ENCODE peak calls at places on chromosomes 13 and 19, in seven cellular contexts. One of them, this sample, is unnamed.

GRCh38 chr19:12778905-12779161 is 3.5 kb upstream of the HOOK2 start:
- DNase-seq in fibroblast of villous mesenchyme: no peak
- DNase-seq in GM23338: peak; percentile 54
- DNase-seq in heart right ventricle: no peak
- DNase-seq in BJ: no peak
- DNase-seq in cardiac fibroblast: no peak
- DNase-seq in lower leg skin: no peak
- DNase-seq in this sample: no peak

GRCh38 chr13:33022986-33023385 is 6.8 kb downstream of the KL start:
- DNase-seq in GM23338: no peak
- DNase-seq in lower leg skin: no peak
- DNase-seq in BJ: no peak
- DNase-seq in heart right ventricle: no peak
- DNase-seq in cardiac fibroblast: no peak
- DNase-seq in fibroblast of villous mesenchyme: no peak
- DNase-seq in this sample: no peak

GRCh38 chr13:44818428-44818827 is 170.8 kb downstream of the NUFIP1 start:
- DNase-seq in fibroblast of villous mesenchyme: peak; percentile 40
- DNase-seq in cardiac fibroblast: peak; percentile 45
- DNase-seq in GM23338: peak; percentile 79
- DNase-seq in BJ: no peak
- DNase-seq in heart right ventricle: no peak
- DNase-seq in lower leg skin: no peak
- DNase-seq in this sample: no peak

GRCh38 chr19:32388393-32388724 is 17.2 kb upstream of the DPY19L3 start:
- DNase-seq in GM23338: no peak
- DNase-seq in BJ: no peak
- DNase-seq in cardiac fibroblast: no peak
- DNase-seq in lower leg skin: no peak
- DNase-seq in fibroblast of villous mesenchyme: no peak
- DNase-seq in heart right ventricle: no peak
- DNase-seq in this sample: no peak

GRCh38 chr13:113513761-113514160 is 23.2 kb upstream of the DCUN1D2 start:
- DNase-seq in GM23338: no peak
- DNase-seq in cardiac fibroblast: no peak
- DNase-seq in BJ: no peak
- DNase-seq in fibroblast of villous mesenchyme: no peak
- DNase-seq in lower leg skin: no peak
- DNase-seq in heart right ventricle: no peak
- DNase-seq in this sample: no peak

GRCh38 chr19:45505996-45506245 is 1.4 kb upstream of the VASP start:
- DNase-seq in lower leg skin: no peak
- DNase-seq in heart right ventricle: no peak
- DNase-seq in cardiac fibroblast: no peak
- DNase-seq in GM23338: no peak
- DNase-seq in fibroblast of villous mesenchyme: no peak
- DNase-seq in BJ: no peak
- DNase-seq in this sample: no peak

GRCh38 chr13:42883771-42884170 is 102.4 kb downstream of the FAM216B start:
- DNase-seq in fibroblast of villous mesenchyme: peak; percentile 71
- DNase-seq in BJ: no peak
- DNase-seq in cardiac fibroblast: peak; percentile 79
- DNase-seq in GM23338: no peak
- DNase-seq in lower leg skin: no peak
- DNase-seq in heart right ventricle: no peak
- DNase-seq in this sample: no peak

GRCh38 chr13:51286135-51287002 is 53.1 kb upstream of the SERPINE3 start:
- DNase-seq in BJ: no peak
- DNase-seq in fibroblast of villous mesenchyme: peak; percentile 67
- DNase-seq in lower leg skin: peak; percentile 55
- DNase-seq in cardiac fibroblast: peak; percentile 77
- DNase-seq in heart right ventricle: peak; percentile 74
- DNase-seq in GM23338: peak; percentile 91
- DNase-seq in this sample: peak; percentile 78

GRCh38 chr13:46544811-46545210 is 8.2 kb upstream of the LRCH1 start:
- DNase-seq in heart right ventricle: no peak
- DNase-seq in lower leg skin: no peak
- DNase-seq in cardiac fibroblast: no peak
- DNase-seq in GM23338: no peak
- DNase-seq in BJ: no peak
- DNase-seq in fibroblast of villous mesenchyme: no peak
- DNase-seq in this sample: no peak

DNA sequence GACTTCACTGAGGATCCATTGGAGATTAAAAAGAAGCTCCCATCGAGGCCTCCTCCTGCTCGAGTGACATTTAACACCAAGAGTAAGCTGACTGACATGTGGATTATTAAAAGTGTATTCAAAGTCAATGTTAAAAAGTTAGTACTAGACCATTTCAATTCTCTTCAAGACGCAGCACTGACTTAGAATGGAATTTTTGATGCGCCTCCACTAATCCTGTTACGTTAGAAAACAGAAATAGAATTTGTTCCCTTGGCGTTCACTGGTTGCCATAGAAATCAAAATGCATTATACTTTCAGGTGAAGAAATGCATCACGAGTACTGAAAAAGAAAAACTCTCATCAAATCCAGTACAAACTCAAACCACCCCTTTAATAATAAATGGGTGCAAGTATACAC is 42.2 kb downstream of the BRD4 start:
- DNase-seq in GM23338: no peak
- DNase-seq in cardiac fibroblast: no peak
- DNase-seq in fibroblast of villous mesenchyme: no peak
- DNase-seq in heart right ventricle: no peak
- DNase-seq in BJ: no peak
- DNase-seq in lower leg skin: no peak
- DNase-seq in this sample: no peak
- TF ChIP-seq CTCF in GM23338: no peak
- TF ChIP-seq CTCF in cardiac fibroblast: no peak
- TF ChIP-seq CTCF in fibroblast of villous mesenchyme: no peak
- TF ChIP-seq CTCF in heart right ventricle: no peak
- TF ChIP-seq CTCF in BJ: no peak
- TF ChIP-seq CTCF in lower leg skin: no peak
- TF ChIP-seq CTCF in this sample: no peak

DNA sequence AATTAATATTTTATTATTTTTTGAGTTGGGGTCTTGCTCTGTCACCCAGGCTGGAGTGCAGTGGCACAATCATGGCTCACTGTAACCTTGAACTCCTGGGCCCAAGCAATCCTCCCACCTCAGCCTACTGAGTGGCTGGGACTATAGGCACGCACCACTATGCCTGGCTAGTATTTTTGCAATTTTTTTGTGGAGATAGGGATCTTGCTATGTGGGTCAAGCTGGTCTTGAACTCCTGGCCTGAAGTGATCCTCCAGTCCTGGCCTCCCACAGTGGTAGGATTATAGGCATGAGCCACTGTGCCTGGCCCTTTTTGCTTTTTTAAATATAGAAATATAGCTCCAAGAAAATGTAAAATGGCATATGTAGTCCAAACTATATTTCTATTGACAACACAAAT is 200.8 kb downstream of the LHFPL6 start:
- DNase-seq in fibroblast of villous mesenchyme: no peak
- DNase-seq in lower leg skin: no peak
- DNase-seq in cardiac fibroblast: no peak
- DNase-seq in BJ: no peak
- DNase-seq in GM23338: no peak
- DNase-seq in heart right ventricle: no peak
- DNase-seq in this sample: no peak
- TF ChIP-seq CTCF in fibroblast of villous mesenchyme: no peak
- TF ChIP-seq CTCF in lower leg skin: no peak
- TF ChIP-seq CTCF in cardiac fibroblast: no peak
- TF ChIP-seq CTCF in BJ: no peak
- TF ChIP-seq CTCF in GM23338: no peak
- TF ChIP-seq CTCF in heart right ventricle: no peak
- TF ChIP-seq CTCF in this sample: no peak

DNA sequence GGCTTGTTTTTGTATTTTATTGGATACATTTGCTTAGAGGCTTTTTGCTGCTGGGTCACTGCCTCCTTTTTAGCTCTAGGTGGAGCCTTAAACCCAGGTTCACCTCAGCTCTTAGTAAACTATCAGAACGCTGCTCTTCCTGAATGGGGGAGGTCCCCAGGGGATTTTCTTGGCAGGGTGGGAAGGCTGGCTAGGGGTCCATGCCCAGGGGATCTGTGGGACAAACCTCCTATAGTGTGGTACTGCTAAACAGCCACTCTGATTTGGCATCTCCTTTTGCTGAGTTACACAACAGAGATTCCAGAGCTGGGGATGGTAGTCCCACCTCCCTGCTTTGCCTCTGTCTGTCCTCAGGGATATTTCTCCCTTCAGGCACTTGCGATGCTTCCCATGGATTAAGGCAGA is 204.9 kb downstream of the ZIC5 start:
- DNase-seq in heart right ventricle: no peak
- DNase-seq in fibroblast of villous mesenchyme: no peak
- DNase-seq in cardiac fibroblast: no peak
- DNase-seq in lower leg skin: no peak
- DNase-seq in BJ: no peak
- DNase-seq in GM23338: peak; percentile 79
- DNase-seq in this sample: no peak
- TF ChIP-seq CTCF in heart right ventricle: no peak
- TF ChIP-seq CTCF in fibroblast of villous mesenchyme: no peak
- TF ChIP-seq CTCF in cardiac fibroblast: no peak
- TF ChIP-seq CTCF in lower leg skin: no peak
- TF ChIP-seq CTCF in BJ: no peak
- TF ChIP-seq CTCF in GM23338: peak; percentile 85
- TF ChIP-seq CTCF in this sample: no peak

GRCh38 chr19:14475251-14476073 is at the start of gene PTGER1:
- DNase-seq in fibroblast of villous mesenchyme: peak; percentile 68
- DNase-seq in BJ: no peak
- DNase-seq in heart right ventricle: no peak
- DNase-seq in GM23338: peak; percentile 78
- DNase-seq in lower leg skin: no peak
- DNase-seq in cardiac fibroblast: peak; percentile 36
- DNase-seq in this sample: no peak
- TF ChIP-seq CTCF in fibroblast of villous mesenchyme: peak; percentile 55
- TF ChIP-seq CTCF in BJ: peak; percentile 70
- TF ChIP-seq CTCF in heart right ventricle: peak; percentile 51
- TF ChIP-seq CTCF in GM23338: peak; percentile 66
- TF ChIP-seq CTCF in lower leg skin: no peak
- TF ChIP-seq CTCF in cardiac fibroblast: peak; percentile 48
- TF ChIP-seq CTCF in this sample: peak; percentile 5

This sample was measured in lung.